ENCODE peak calls at places on chromosomes 13 and 19, in ten cellular contexts. One of them, this sample, is unnamed.

GRCh38 chr19:51289635-51290034 is 21.8 kb upstream of the IGLON5 start:
- DNase-seq in effector memory CD4-positive, alpha-beta T cell: no peak
- DNase-seq in cerebellum: no peak
- DNase-seq in non-pigmented ciliary epithelial cell: no peak
- DNase-seq in HT1080: no peak
- DNase-seq in CD8-positive, alpha-beta memory T cell: no peak
- DNase-seq in T follicular helper cell: no peak
- DNase-seq in endodermal cell: no peak
- DNase-seq in pancreas: no peak
- DNase-seq in NCI-H2029: no peak
- DNase-seq in this sample: no peak

GRCh38 chr13:52158629-52159158 is 703 bp downstream of the NEK3 start:
- DNase-seq in HT1080: no peak
- DNase-seq in cerebellum: no peak
- DNase-seq in non-pigmented ciliary epithelial cell: no peak
- DNase-seq in endodermal cell: no peak
- DNase-seq in effector memory CD4-positive, alpha-beta T cell: no peak
- DNase-seq in NCI-H2029: no peak
- DNase-seq in pancreas: peak; percentile 21
- DNase-seq in T follicular helper cell: no peak
- DNase-seq in CD8-positive, alpha-beta memory T cell: no peak
- DNase-seq in this sample: no peak

GRCh38 chr13:63107163-63107935 is 1691.7 kb upstream of the PCDH20 start:
- DNase-seq in endodermal cell: no peak
- DNase-seq in pancreas: no peak
- DNase-seq in HT1080: peak; percentile 38
- DNase-seq in T follicular helper cell: no peak
- DNase-seq in cerebellum: no peak
- DNase-seq in effector memory CD4-positive, alpha-beta T cell: no peak
- DNase-seq in CD8-positive, alpha-beta memory T cell: no peak
- DNase-seq in NCI-H2029: no peak
- DNase-seq in non-pigmented ciliary epithelial cell: no peak
- DNase-seq in this sample: no peak

GRCh38 chr19:51668167-51668566 is 21.5 kb upstream of the SIGLEC14 start:
- DNase-seq in pancreas: no peak
- DNase-seq in effector memory CD4-positive, alpha-beta T cell: no peak
- DNase-seq in CD8-positive, alpha-beta memory T cell: no peak
- DNase-seq in cerebellum: no peak
- DNase-seq in endodermal cell: no peak
- DNase-seq in non-pigmented ciliary epithelial cell: no peak
- DNase-seq in T follicular helper cell: no peak
- DNase-seq in HT1080: no peak
- DNase-seq in NCI-H2029: no peak
- DNase-seq in this sample: no peak

GRCh38 chr19:47445937-47446402 is 25.7 kb downstream of the SLC8A2 start:
- DNase-seq in pancreas: peak; percentile 59
- DNase-seq in endodermal cell: peak; percentile 84
- DNase-seq in effector memory CD4-positive, alpha-beta T cell: peak; percentile 40
- DNase-seq in NCI-H2029: peak; percentile 31
- DNase-seq in HT1080: no peak
- DNase-seq in T follicular helper cell: peak; percentile 58
- DNase-seq in CD8-positive, alpha-beta memory T cell: peak; percentile 64
- DNase-seq in non-pigmented ciliary epithelial cell: no peak
- DNase-seq in cerebellum: peak; percentile 93
- DNase-seq in this sample: peak; percentile 51

GRCh38 chr19:35559281-35559659 is 4.2 kb downstream of the ATP4A start:
- DNase-seq in NCI-H2029: no peak
- DNase-seq in cerebellum: no peak
- DNase-seq in T follicular helper cell: no peak
- DNase-seq in CD8-positive, alpha-beta memory T cell: no peak
- DNase-seq in non-pigmented ciliary epithelial cell: no peak
- DNase-seq in effector memory CD4-positive, alpha-beta T cell: no peak
- DNase-seq in endodermal cell: no peak
- DNase-seq in pancreas: no peak
- DNase-seq in HT1080: no peak
- DNase-seq in this sample: no peak

GRCh38 chr19:1825909-1826556 is 14.0 kb upstream of the ATP8B3 start:
- DNase-seq in non-pigmented ciliary epithelial cell: no peak
- DNase-seq in cerebellum: peak; percentile 85
- DNase-seq in HT1080: peak; percentile 46
- DNase-seq in pancreas: peak; percentile 84
- DNase-seq in CD8-positive, alpha-beta memory T cell: peak; percentile 70
- DNase-seq in NCI-H2029: peak; percentile 27
- DNase-seq in effector memory CD4-positive, alpha-beta T cell: peak; percentile 60
- DNase-seq in T follicular helper cell: peak; percentile 75
- DNase-seq in endodermal cell: peak; percentile 96
- DNase-seq in this sample: peak; percentile 81

GRCh38 chr13:26011996-26012688 is 39.7 kb downstream of the SHISA2 start:
- DNase-seq in endodermal cell: no peak
- DNase-seq in T follicular helper cell: peak; percentile 66
- DNase-seq in NCI-H2029: no peak
- DNase-seq in effector memory CD4-positive, alpha-beta T cell: peak; percentile 49
- DNase-seq in non-pigmented ciliary epithelial cell: no peak
- DNase-seq in pancreas: no peak
- DNase-seq in CD8-positive, alpha-beta memory T cell: peak; percentile 48
- DNase-seq in cerebellum: no peak
- DNase-seq in HT1080: no peak
- DNase-seq in this sample: peak; percentile 32

GRCh38 chr19:35689836-35690235 is 14.5 kb upstream of the ZBTB32 start:
- DNase-seq in endodermal cell: no peak
- DNase-seq in CD8-positive, alpha-beta memory T cell: no peak
- DNase-seq in non-pigmented ciliary epithelial cell: no peak
- DNase-seq in pancreas: no peak
- DNase-seq in effector memory CD4-positive, alpha-beta T cell: no peak
- DNase-seq in NCI-H2029: no peak
- DNase-seq in cerebellum: no peak
- DNase-seq in HT1080: no peak
- DNase-seq in T follicular helper cell: no peak
- DNase-seq in this sample: no peak

GRCh38 chr19:38224014-38224862 is at the start of gene DPF1:
- DNase-seq in non-pigmented ciliary epithelial cell: no peak
- DNase-seq in cerebellum: peak; percentile 94
- DNase-seq in T follicular helper cell: no peak
- DNase-seq in NCI-H2029: peak; percentile 51
- DNase-seq in CD8-positive, alpha-beta memory T cell: no peak
- DNase-seq in pancreas: no peak
- DNase-seq in effector memory CD4-positive, alpha-beta T cell: no peak
- DNase-seq in HT1080: peak; percentile 72
- DNase-seq in endodermal cell: peak; percentile 96
- DNase-seq in this sample: no peak

GRCh38 chr19:19488875-19489690 is 26.3 kb downstream of the TSSK6 start:
- DNase-seq in CD8-positive, alpha-beta memory T cell: peak; percentile 82
- DNase-seq in endodermal cell: peak; percentile 94
- DNase-seq in T follicular helper cell: peak; percentile 94
- DNase-seq in effector memory CD4-positive, alpha-beta T cell: peak; percentile 88
- DNase-seq in non-pigmented ciliary epithelial cell: peak; percentile 81
- DNase-seq in HT1080: peak; percentile 96
- DNase-seq in NCI-H2029: peak; percentile 97
- DNase-seq in pancreas: peak; percentile 74
- DNase-seq in cerebellum: peak; percentile 59
- DNase-seq in this sample: peak; percentile 88

GRCh38 chr19:7830272-7830771 is 304 bp downstream of the EVI5L start:
- DNase-seq in cerebellum: no peak
- DNase-seq in effector memory CD4-positive, alpha-beta T cell: no peak
- DNase-seq in T follicular helper cell: no peak
- DNase-seq in endodermal cell: no peak
- DNase-seq in HT1080: no peak
- DNase-seq in pancreas: peak; percentile 72
- DNase-seq in CD8-positive, alpha-beta memory T cell: no peak
- DNase-seq in NCI-H2029: no peak
- DNase-seq in non-pigmented ciliary epithelial cell: no peak
- DNase-seq in this sample: no peak

GRCh38 chr13:81406022-81406421 is 1065.1 kb upstream of the SPRY2 start:
- DNase-seq in pancreas: no peak
- DNase-seq in effector memory CD4-positive, alpha-beta T cell: no peak
- DNase-seq in endodermal cell: no peak
- DNase-seq in CD8-positive, alpha-beta memory T cell: no peak
- DNase-seq in non-pigmented ciliary epithelial cell: no peak
- DNase-seq in NCI-H2029: no peak
- DNase-seq in cerebellum: no peak
- DNase-seq in T follicular helper cell: no peak
- DNase-seq in HT1080: no peak
- DNase-seq in this sample: no peak

GRCh38 chr13:73983109-73983508 is 151.1 kb downstream of the KLF12 start:
- DNase-seq in cerebellum: no peak
- DNase-seq in effector memory CD4-positive, alpha-beta T cell: no peak
- DNase-seq in CD8-positive, alpha-beta memory T cell: no peak
- DNase-seq in endodermal cell: no peak
- DNase-seq in T follicular helper cell: no peak
- DNase-seq in HT1080: no peak
- DNase-seq in pancreas: no peak
- DNase-seq in NCI-H2029: no peak
- DNase-seq in non-pigmented ciliary epithelial cell: no peak
- DNase-seq in this sample: no peak

GRCh38 chr13:99894105-99894504 is 77.5 kb downstream of the ZIC5 start:
- DNase-seq in T follicular helper cell: no peak
- DNase-seq in NCI-H2029: no peak
- DNase-seq in effector memory CD4-positive, alpha-beta T cell: no peak
- DNase-seq in HT1080: no peak
- DNase-seq in cerebellum: no peak
- DNase-seq in endodermal cell: no peak
- DNase-seq in CD8-positive, alpha-beta memory T cell: no peak
- DNase-seq in non-pigmented ciliary epithelial cell: no peak
- DNase-seq in pancreas: no peak
- DNase-seq in this sample: no peak

GRCh38 chr13:98853791-98854191 is 101.3 kb upstream of the SLC15A1 start:
- DNase-seq in T follicular helper cell: no peak
- DNase-seq in HT1080: peak; percentile 10
- DNase-seq in effector memory CD4-positive, alpha-beta T cell: no peak
- DNase-seq in pancreas: no peak
- DNase-seq in endodermal cell: no peak
- DNase-seq in cerebellum: no peak
- DNase-seq in non-pigmented ciliary epithelial cell: no peak
- DNase-seq in NCI-H2029: no peak
- DNase-seq in CD8-positive, alpha-beta memory T cell: no peak
- DNase-seq in this sample: no peak

GRCh38 chr13:67366533-67366932 is 136.4 kb upstream of the PCDH9 start:
- DNase-seq in endodermal cell: no peak
- DNase-seq in NCI-H2029: no peak
- DNase-seq in pancreas: no peak
- DNase-seq in cerebellum: no peak
- DNase-seq in effector memory CD4-positive, alpha-beta T cell: no peak
- DNase-seq in CD8-positive, alpha-beta memory T cell: no peak
- DNase-seq in HT1080: no peak
- DNase-seq in non-pigmented ciliary epithelial cell: no peak
- DNase-seq in T follicular helper cell: no peak
- DNase-seq in this sample: no peak

GRCh38 chr19:6020166-6020967 is 42.4 kb upstream of the RANBP3 start:
- DNase-seq in CD8-positive, alpha-beta memory T cell: no peak
- DNase-seq in endodermal cell: no peak
- DNase-seq in T follicular helper cell: no peak
- DNase-seq in NCI-H2029: peak; percentile 96
- DNase-seq in effector memory CD4-positive, alpha-beta T cell: no peak
- DNase-seq in non-pigmented ciliary epithelial cell: no peak
- DNase-seq in cerebellum: no peak
- DNase-seq in pancreas: peak; percentile 44
- DNase-seq in HT1080: no peak
- DNase-seq in this sample: no peak

GRCh38 chr13:20901668-20902437 is 693 bp downstream of the XPO4 start:
- DNase-seq in T follicular helper cell: no peak
- DNase-seq in effector memory CD4-positive, alpha-beta T cell: peak; percentile 3
- DNase-seq in cerebellum: peak; percentile 5
- DNase-seq in CD8-positive, alpha-beta memory T cell: no peak
- DNase-seq in pancreas: peak; percentile 38
- DNase-seq in NCI-H2029: no peak
- DNase-seq in non-pigmented ciliary epithelial cell: no peak
- DNase-seq in endodermal cell: peak; percentile 80
- DNase-seq in HT1080: peak; percentile 56
- DNase-seq in this sample: peak; percentile 67

GRCh38 chr19:45630463-45630862 is 8.7 kb downstream of the EML2 start:
- DNase-seq in endodermal cell: no peak
- DNase-seq in effector memory CD4-positive, alpha-beta T cell: no peak
- DNase-seq in HT1080: peak; percentile 96
- DNase-seq in NCI-H2029: no peak
- DNase-seq in T follicular helper cell: no peak
- DNase-seq in non-pigmented ciliary epithelial cell: peak; percentile 85
- DNase-seq in pancreas: no peak
- DNase-seq in cerebellum: no peak
- DNase-seq in CD8-positive, alpha-beta memory T cell: no peak
- DNase-seq in this sample: no peak

GRCh38 chr13:111636804-111637203 is 316.4 kb downstream of the TEX29 start:
- DNase-seq in NCI-H2029: no peak
- DNase-seq in endodermal cell: peak; percentile 43
- DNase-seq in effector memory CD4-positive, alpha-beta T cell: no peak
- DNase-seq in CD8-positive, alpha-beta memory T cell: no peak
- DNase-seq in T follicular helper cell: no peak
- DNase-seq in cerebellum: no peak
- DNase-seq in pancreas: no peak
- DNase-seq in HT1080: no peak
- DNase-seq in non-pigmented ciliary epithelial cell: no peak
- DNase-seq in this sample: no peak

GRCh38 chr13:109357751-109358150 is 428.6 kb downstream of the IRS2 start:
- DNase-seq in endodermal cell: no peak
- DNase-seq in pancreas: no peak
- DNase-seq in effector memory CD4-positive, alpha-beta T cell: no peak
- DNase-seq in cerebellum: no peak
- DNase-seq in NCI-H2029: no peak
- DNase-seq in HT1080: no peak
- DNase-seq in T follicular helper cell: no peak
- DNase-seq in CD8-positive, alpha-beta memory T cell: no peak
- DNase-seq in non-pigmented ciliary epithelial cell: peak; percentile 70
- DNase-seq in this sample: no peak

GRCh38 chr19:4596033-4596904 is 36.8 kb upstream of the SEMA6B start:
- DNase-seq in non-pigmented ciliary epithelial cell: no peak
- DNase-seq in endodermal cell: peak; percentile 67
- DNase-seq in effector memory CD4-positive, alpha-beta T cell: no peak
- DNase-seq in CD8-positive, alpha-beta memory T cell: no peak
- DNase-seq in NCI-H2029: no peak
- DNase-seq in pancreas: no peak
- DNase-seq in HT1080: no peak
- DNase-seq in cerebellum: no peak
- DNase-seq in T follicular helper cell: no peak
- DNase-seq in this sample: no peak

GRCh38 chr19:33194884-33195710 is 967 bp downstream of the LRP3 start:
- DNase-seq in endodermal cell: peak; percentile 73
- DNase-seq in CD8-positive, alpha-beta memory T cell: no peak
- DNase-seq in NCI-H2029: no peak
- DNase-seq in T follicular helper cell: no peak
- DNase-seq in cerebellum: peak; percentile 48
- DNase-seq in effector memory CD4-positive, alpha-beta T cell: no peak
- DNase-seq in pancreas: peak; percentile 55
- DNase-seq in non-pigmented ciliary epithelial cell: no peak
- DNase-seq in HT1080: no peak
- DNase-seq in this sample: peak; percentile 21

GRCh38 chr19:6233051-6233826 is 46.5 kb downstream of the MLLT1 start:
- DNase-seq in effector memory CD4-positive, alpha-beta T cell: no peak
- DNase-seq in cerebellum: no peak
- DNase-seq in HT1080: no peak
- DNase-seq in CD8-positive, alpha-beta memory T cell: no peak
- DNase-seq in endodermal cell: no peak
- DNase-seq in NCI-H2029: no peak
- DNase-seq in non-pigmented ciliary epithelial cell: no peak
- DNase-seq in pancreas: peak; percentile 69
- DNase-seq in T follicular helper cell: no peak
- DNase-seq in this sample: peak; percentile 25

GRCh38 chr19:51093066-51093465 is 10.4 kb upstream of the KLK14 start:
- DNase-seq in endodermal cell: no peak
- DNase-seq in non-pigmented ciliary epithelial cell: no peak
- DNase-seq in NCI-H2029: peak; percentile 32
- DNase-seq in T follicular helper cell: no peak
- DNase-seq in HT1080: no peak
- DNase-seq in pancreas: no peak
- DNase-seq in effector memory CD4-positive, alpha-beta T cell: no peak
- DNase-seq in cerebellum: no peak
- DNase-seq in CD8-positive, alpha-beta memory T cell: no peak
- DNase-seq in this sample: no peak

GRCh38 chr13:87128006-87128405 is 543.2 kb upstream of the SLITRK5 start:
- DNase-seq in HT1080: no peak
- DNase-seq in non-pigmented ciliary epithelial cell: no peak
- DNase-seq in NCI-H2029: no peak
- DNase-seq in endodermal cell: peak; percentile 81
- DNase-seq in pancreas: no peak
- DNase-seq in effector memory CD4-positive, alpha-beta T cell: no peak
- DNase-seq in cerebellum: peak; percentile 13
- DNase-seq in CD8-positive, alpha-beta memory T cell: no peak
- DNase-seq in T follicular helper cell: no peak
- DNase-seq in this sample: no peak

GRCh38 chr19:16895467-16896097 is 6.8 kb downstream of the F2RL3 start:
- DNase-seq in pancreas: no peak
- DNase-seq in HT1080: no peak
- DNase-seq in endodermal cell: no peak
- DNase-seq in effector memory CD4-positive, alpha-beta T cell: no peak
- DNase-seq in non-pigmented ciliary epithelial cell: no peak
- DNase-seq in T follicular helper cell: no peak
- DNase-seq in NCI-H2029: no peak
- DNase-seq in cerebellum: no peak
- DNase-seq in CD8-positive, alpha-beta memory T cell: no peak
- DNase-seq in this sample: no peak